ENCODE peak calls at places on chromosomes 12 and 14, in six cellular contexts. N, X, V, C, Q and G are unnamed samples.

GRCh38 chr14:71636820-71637471 is 295.3 kb upstream of the RGS6 start:
- DNase-seq in N (no peak), C (no peak), X (no peak), V (no peak), Q (no peak), G (no peak)

GRCh38 chr12:108980831-108981618 is 39.8 kb downstream of the SVOP start:
- DNase-seq in C (no peak), V (no peak), N (no peak), Q (peak), X (no peak), G (peak)

GRCh38 chr12:3042394-3042793 is 34.8 kb upstream of the TSPAN9 start:
- DNase-seq in C (peak), N (no peak), Q (no peak), V (no peak), X (no peak), G (no peak)

GRCh38 chr14:45698462-45699134 is 445.6 kb upstream of the MIS18BP1 start:
- DNase-seq in N (no peak), C (peak), X (peak), V (no peak), Q (no peak), G (peak)

GRCh38 chr12:26867084-26867483 is 34.1 kb upstream of the ITPR2 start:
- DNase-seq in N (no peak), V (no peak), X (peak), Q (no peak), C (no peak), G (no peak)

GRCh38 chr14:22972313-22972930 is 9.9 kb downstream of the AJUBA start:
- DNase-seq in C (no peak), Q (no peak), V (no peak), X (no peak), N (no peak), G (no peak)

GRCh38 chr12:117363953-117364486 is 2.6 kb upstream of the NOS1 start:
- DNase-seq in X (no peak), Q (no peak), V (no peak), N (no peak), C (no peak), G (no peak)

GRCh38 chr14:61255968-61256367 is 25.2 kb downstream of the TMEM30B start:
- DNase-seq in V (no peak), Q (no peak), X (no peak), C (no peak), N (no peak), G (no peak)

GRCh38 chr14:100283984-100284881 is 22.0 kb downstream of the SLC25A29 start:
- DNase-seq in N (no peak), V (no peak), X (no peak), Q (no peak), C (no peak), G (no peak)

GRCh38 chr12:130981947-130982346 is 28.2 kb downstream of the ADGRD1 start:
- DNase-seq in C (no peak), N (no peak), V (no peak), Q (no peak), X (no peak), G (no peak)

GRCh38 chr12:81208193-81208946 is 130.5 kb downstream of the ACSS3 start:
- DNase-seq in X (no peak), Q (peak), N (no peak), C (no peak), V (no peak), G (no peak)

GRCh38 chr14:81536125-81536771 is 2.6 kb upstream of the SEL1L start:
- DNase-seq in N (no peak), Q (peak), C (no peak), X (no peak), V (no peak), G (no peak)

GRCh38 chr14:75800792-75801191 is 139.7 kb downstream of the TTLL5 start:
- DNase-seq in C (no peak), V (no peak), Q (no peak), X (peak), N (no peak), G (no peak)

GRCh38 chr14:72599579-72600470 is 294.1 kb downstream of the DPF3 start:
- DNase-seq in V (no peak), N (no peak), Q (no peak), C (no peak), X (peak), G (no peak)

GRCh38 chr12:43277630-43278267 is 274.3 kb downstream of the ADAMTS20 start:
- DNase-seq in C (no peak), Q (peak), V (no peak), N (no peak), X (no peak), G (peak)

GRCh38 chr14:97033556-97034081 is 236.4 kb downstream of the VRK1 start:
- DNase-seq in Q (no peak), V (no peak), N (no peak), C (no peak), X (no peak), G (no peak)

GRCh38 chr14:23054000-23054811 is 3.1 kb downstream of the CDH24 start:
- DNase-seq in N (no peak), C (no peak), V (no peak), Q (no peak), X (no peak), G (no peak)

GRCh38 chr12:9760699-9761406 is at the start of gene CD69:
- DNase-seq in N (no peak), Q (no peak), X (peak), V (no peak), C (no peak), G (peak)

GRCh38 chr12:50520345-50520744 is 15.6 kb downstream of the DIP2B start:
- DNase-seq in Q (no peak), N (no peak), X (no peak), C (no peak), V (no peak), G (no peak)

GRCh38 chr14:68669644-68670343 is 123.1 kb downstream of the ZFP36L1 start:
- DNase-seq in Q (no peak), X (no peak), V (no peak), C (no peak), N (no peak), G (no peak)